ENCODE peak calls at places on chromosome 12, in nine cellular contexts. J, G, N, S, X, T, P, U and O are unnamed samples.

GRCh38 chr12:32535260-32535999 is 136.1 kb downstream of the FGD4 start:
- DNase-seq in N (peak), J (peak), G (peak), S (peak), P (peak), X (peak), U (peak), T (peak), O (no peak)

GRCh38 chr12:71636704-71637115 is 26.9 kb downstream of the ZFC3H1 start:
- DNase-seq in X (peak), S (peak), T (peak), U (peak), P (peak), G (peak), N (no peak), J (peak), O (no peak)

GRCh38 chr12:80187660-80188090 is 88.3 kb downstream of the OTOGL start:
- DNase-seq in J (peak), N (no peak), X (peak), S (peak), P (peak), T (peak), G (no peak), U (peak), O (no peak)

GRCh38 chr12:81797100-81797499 is 38.0 kb upstream of the PPFIA2 start:
- DNase-seq in J (peak), U (no peak), P (no peak), N (no peak), G (no peak), X (peak), S (peak), T (no peak), O (no peak)

GRCh38 chr12:31732926-31733548 is 4.2 kb upstream of the AMN1 start:
- DNase-seq in P (no peak), G (peak), U (no peak), S (peak), T (peak), X (peak), J (peak), N (peak), O (no peak)

GRCh38 chr12:67356400-67356799 is 87.2 kb downstream of the CAND1 start:
- DNase-seq in N (no peak), S (no peak), P (no peak), G (no peak), X (peak), T (no peak), U (no peak), J (no peak), O (no peak)

GRCh38 chr12:113386866-113387566 is 16.7 kb downstream of the SDS start:
- DNase-seq in N (no peak), P (no peak), S (no peak), X (no peak), T (no peak), U (no peak), J (no peak), G (no peak), O (no peak)

GRCh38 chr12:114963846-114964245 is 279.9 kb upstream of the TBX3 start:
- DNase-seq in J (no peak), U (no peak), S (no peak), T (no peak), N (no peak), P (no peak), X (no peak), G (no peak), O (no peak)

GRCh38 chr12:98678236-98678945 is 33.3 kb downstream of the APAF1 start:
- DNase-seq in T (no peak), G (no peak), U (no peak), X (no peak), N (peak), P (no peak), S (no peak), J (no peak), O (no peak)